ENCODE peak calls at places on chromosomes 2 and 18, in five cellular contexts. One of them, this sample, is unnamed.

GRCh38 chr2:161400076-161400475 is 16.0 kb upstream of the TBR1 start:
- DNase-seq in stimulated activated CD4-positive, alpha-beta T cell treated with anti-CD3 and anti-CD28 coated beads, Interleukin-2, amount 100 ng/mL, for 4 hours: no peak
- DNase-seq in thoracic aorta: no peak
- DNase-seq in GM04503: no peak
- DNase-seq in sigmoid colon: no peak
- DNase-seq in this sample: no peak

GRCh38 chr2:38508311-38509039 is 94.3 kb downstream of the HNRNPLL start:
- DNase-seq in GM04503: no peak
- DNase-seq in stimulated activated CD4-positive, alpha-beta T cell treated with anti-CD3 and anti-CD28 coated beads, Interleukin-2, amount 100 ng/mL, for 4 hours: peak
- DNase-seq in sigmoid colon: peak
- DNase-seq in thoracic aorta: peak
- DNase-seq in this sample: no peak

GRCh38 chr18:37492952-37493351 is 72.6 kb downstream of the CELF4 start:
- DNase-seq in sigmoid colon: no peak
- DNase-seq in stimulated activated CD4-positive, alpha-beta T cell treated with anti-CD3 and anti-CD28 coated beads, Interleukin-2, amount 100 ng/mL, for 4 hours: no peak
- DNase-seq in thoracic aorta: no peak
- DNase-seq in GM04503: no peak
- DNase-seq in this sample: no peak

GRCh38 chr18:36355511-36355910 is 58.0 kb downstream of the FHOD3 start:
- DNase-seq in GM04503: no peak
- DNase-seq in thoracic aorta: no peak
- DNase-seq in stimulated activated CD4-positive, alpha-beta T cell treated with anti-CD3 and anti-CD28 coated beads, Interleukin-2, amount 100 ng/mL, for 4 hours: no peak
- DNase-seq in sigmoid colon: no peak
- DNase-seq in this sample: no peak

GRCh38 chr2:38423763-38424162 is 46.7 kb upstream of the ATL2 start:
- DNase-seq in GM04503: no peak
- DNase-seq in sigmoid colon: no peak
- DNase-seq in thoracic aorta: no peak
- DNase-seq in stimulated activated CD4-positive, alpha-beta T cell treated with anti-CD3 and anti-CD28 coated beads, Interleukin-2, amount 100 ng/mL, for 4 hours: no peak
- DNase-seq in this sample: no peak

GRCh38 chr2:180203972-180204371 is 196.9 kb upstream of the CWC22 start:
- DNase-seq in stimulated activated CD4-positive, alpha-beta T cell treated with anti-CD3 and anti-CD28 coated beads, Interleukin-2, amount 100 ng/mL, for 4 hours: no peak
- DNase-seq in thoracic aorta: no peak
- DNase-seq in GM04503: no peak
- DNase-seq in sigmoid colon: peak
- DNase-seq in this sample: no peak

GRCh38 chr2:3102915-3103569 is 274.6 kb downstream of the EIPR1 start:
- DNase-seq in GM04503: no peak
- DNase-seq in stimulated activated CD4-positive, alpha-beta T cell treated with anti-CD3 and anti-CD28 coated beads, Interleukin-2, amount 100 ng/mL, for 4 hours: no peak
- DNase-seq in thoracic aorta: no peak
- DNase-seq in sigmoid colon: no peak
- DNase-seq in this sample: peak

GRCh38 chr2:240638517-240639160 is 13.4 kb downstream of the GPR35 start:
- DNase-seq in stimulated activated CD4-positive, alpha-beta T cell treated with anti-CD3 and anti-CD28 coated beads, Interleukin-2, amount 100 ng/mL, for 4 hours: no peak
- DNase-seq in thoracic aorta: no peak
- DNase-seq in sigmoid colon: peak
- DNase-seq in GM04503: no peak
- DNase-seq in this sample: peak

GRCh38 chr18:49613141-49613641 is 51.3 kb downstream of the LIPG start:
- DNase-seq in thoracic aorta: no peak
- DNase-seq in sigmoid colon: no peak
- DNase-seq in GM04503: no peak
- DNase-seq in stimulated activated CD4-positive, alpha-beta T cell treated with anti-CD3 and anti-CD28 coated beads, Interleukin-2, amount 100 ng/mL, for 4 hours: no peak
- DNase-seq in this sample: peak

GRCh38 chr2:230714122-230714453 is 1.4 kb downstream of the CAB39 start:
- DNase-seq in GM04503: peak
- DNase-seq in thoracic aorta: no peak
- DNase-seq in stimulated activated CD4-positive, alpha-beta T cell treated with anti-CD3 and anti-CD28 coated beads, Interleukin-2, amount 100 ng/mL, for 4 hours: peak
- DNase-seq in sigmoid colon: no peak
- DNase-seq in this sample: no peak

GRCh38 chr2:37993135-37993534 is 68.0 kb downstream of the RMDN2 start:
- DNase-seq in stimulated activated CD4-positive, alpha-beta T cell treated with anti-CD3 and anti-CD28 coated beads, Interleukin-2, amount 100 ng/mL, for 4 hours: no peak
- DNase-seq in thoracic aorta: no peak
- DNase-seq in GM04503: no peak
- DNase-seq in sigmoid colon: no peak
- DNase-seq in this sample: no peak

GRCh38 chr2:129812071-129812470 is 167.4 kb upstream of the RAB6C start:
- DNase-seq in sigmoid colon: no peak
- DNase-seq in thoracic aorta: peak
- DNase-seq in GM04503: no peak
- DNase-seq in stimulated activated CD4-positive, alpha-beta T cell treated with anti-CD3 and anti-CD28 coated beads, Interleukin-2, amount 100 ng/mL, for 4 hours: no peak
- DNase-seq in this sample: no peak

GRCh38 chr2:16927398-16927797 is 261.8 kb upstream of the CYRIA start:
- DNase-seq in sigmoid colon: no peak
- DNase-seq in thoracic aorta: no peak
- DNase-seq in stimulated activated CD4-positive, alpha-beta T cell treated with anti-CD3 and anti-CD28 coated beads, Interleukin-2, amount 100 ng/mL, for 4 hours: no peak
- DNase-seq in GM04503: no peak
- DNase-seq in this sample: no peak

GRCh38 chr18:49174478-49174877 is 223.7 kb upstream of the SMAD7 start:
- DNase-seq in sigmoid colon: no peak
- DNase-seq in GM04503: peak
- DNase-seq in stimulated activated CD4-positive, alpha-beta T cell treated with anti-CD3 and anti-CD28 coated beads, Interleukin-2, amount 100 ng/mL, for 4 hours: no peak
- DNase-seq in thoracic aorta: no peak
- DNase-seq in this sample: no peak

GRCh38 chr2:25023333-25023732 is 18.5 kb upstream of the EFR3B start:
- DNase-seq in thoracic aorta: no peak
- DNase-seq in sigmoid colon: no peak
- DNase-seq in GM04503: no peak
- DNase-seq in stimulated activated CD4-positive, alpha-beta T cell treated with anti-CD3 and anti-CD28 coated beads, Interleukin-2, amount 100 ng/mL, for 4 hours: no peak
- DNase-seq in this sample: no peak